ENCODE peak calls at places on chromosomes 5 and 9, in eight cellular contexts. I is OCI-LY7, X is A549, K is thyroid gland, N is SJSA1, A is mucosa of descending colon, H is H9, C is upper lobe of right lung. T is an unnamed sample.
A peak's percentile ranks its signal among the peaks of the same experiment; 100 is the strongest.

GRCh38 chr5:180095545-180095944 is 24.0 kb upstream of the RNF130 start:
- DNase-seq in H (no peak), A (no peak), N (no peak), C (no peak), K (no peak), X (no peak), I (no peak), T (no peak)

GRCh38 chr9:105226055-105226454 is 18.4 kb upstream of the SLC44A1 start:
- DNase-seq in H (no peak), C (no peak), K (no peak), N (no peak), A (no peak), X (no peak), I (no peak), T (no peak)

GRCh38 chr5:33827885-33828284 is 63.9 kb downstream of the ADAMTS12 start:
- DNase-seq in H (no peak), I (no peak), K (no peak), C (no peak), X (peak; percentile 22), N (no peak), A (no peak), T (no peak)

GRCh38 chr9:103037508-103038477 is 42.7 kb downstream of the CYLC2 start:
- DNase-seq in X (no peak), C (no peak), I (no peak), K (no peak), N (no peak), A (no peak), H (peak; percentile 30), T (no peak)

GRCh38 chr5:22892441-22892840 is 39.3 kb upstream of the CDH12 start:
- DNase-seq in X (no peak), H (no peak), C (no peak), A (no peak), K (no peak), I (no peak), N (no peak), T (no peak)

GRCh38 chr9:28082671-28083070 is 509.4 kb upstream of the C9orf72 start:
- DNase-seq in X (no peak), K (no peak), C (no peak), N (no peak), H (no peak), I (no peak), A (no peak), T (no peak)

GRCh38 chr9:72592501-72593403 is 71.3 kb downstream of the TMC1 start:
- DNase-seq in A (no peak), H (peak; percentile 41), I (peak; percentile 52), X (peak; percentile 78), C (no peak), K (no peak), N (peak; percentile 54), T (peak; percentile 69)

GRCh38 chr9:137639303-137640051 is 20.7 kb downstream of the EHMT1 start:
- DNase-seq in X (no peak), A (no peak), H (no peak), N (no peak), I (no peak), K (no peak), C (no peak), T (peak; percentile 57)

GRCh38 chr5:119019431-119020348 is 31.3 kb upstream of the DTWD2 start:
- DNase-seq in H (no peak), I (peak; percentile 54), K (peak; percentile 61), A (no peak), X (no peak), C (no peak), N (no peak), T (no peak)

GRCh38 chr9:108478871-108479332 is 376.9 kb downstream of the ACTL7B start:
- DNase-seq in N (peak; percentile 79), H (no peak), K (no peak), C (no peak), A (no peak), I (no peak), X (peak; percentile 23), T (no peak)

GRCh38 chr9:108080285-108080684 is 590.7 kb upstream of the KLF4 start:
- DNase-seq in K (no peak), N (no peak), X (no peak), A (no peak), I (no peak), C (no peak), H (no peak), T (no peak)

GRCh38 chr5:6832994-6833393 is 119.8 kb downstream of the TENT4A start:
- DNase-seq in K (peak; percentile 57), I (no peak), C (no peak), A (no peak), X (no peak), H (no peak), N (no peak), T (no peak)

GRCh38 chr9:121700165-121700830 is 48.9 kb downstream of the DAB2IP start:
- DNase-seq in H (peak; percentile 71), N (peak; percentile 18), X (peak; percentile 58), K (peak; percentile 86), I (peak; percentile 27), A (peak; percentile 79), C (peak; percentile 90), T (peak; percentile 51)

GRCh38 chr5:14675865-14676300 is 11.4 kb downstream of the OTULIN start:
- DNase-seq in X (no peak), C (no peak), N (no peak), A (no peak), K (no peak), H (no peak), I (peak; percentile 47), T (no peak)

GRCh38 chr5:179243333-179243732 is 101.9 kb downstream of the ADAMTS2 start:
- DNase-seq in C (no peak), N (no peak), H (peak; percentile 4), I (no peak), X (no peak), A (no peak), K (no peak), T (peak; percentile 1)

GRCh38 chr9:133030317-133031129 is at the start of gene GTF3C5:
- DNase-seq in I (peak; percentile 99), K (peak; percentile 94), H (peak; percentile 96), X (peak; percentile 99), N (peak; percentile 98), A (peak; percentile 92), C (peak; percentile 95), T (peak; percentile 100)

GRCh38 chr9:133031130-133031422 is 279 bp downstream of the GTF3C5 start:
- DNase-seq in H (no peak), I (no peak), X (no peak), C (no peak), N (no peak), K (no peak), A (no peak), T (no peak)

GRCh38 chr9:133029994-133030316 is 842 bp upstream of the GTF3C5 start:
- DNase-seq in H (no peak), X (no peak), I (no peak), N (no peak), C (no peak), A (no peak), K (no peak), T (no peak)

GRCh38 chr9:133032171-133032570 is 1.4 kb downstream of the GTF3C5 start:
- DNase-seq in A (no peak), I (no peak), X (no peak), K (no peak), H (no peak), C (no peak), N (no peak), T (no peak)

GRCh38 chr9:133031496-133031911 is 707 bp downstream of the GTF3C5 start:
- DNase-seq in I (no peak), K (no peak), A (no peak), C (no peak), X (peak; percentile 14), H (no peak), N (no peak), T (no peak)
- H3K4me1 ChIP-seq in I (peaks cover 33% of the 10 kb centered on the region), K (peaks cover 20% of the 10 kb centered on the region), A (peaks cover 27% of the 10 kb centered on the region), C (peaks cover 16% of the 10 kb centered on the region), X (peaks cover 17% of the 10 kb centered on the region), H (no peaks in the 10 kb centered on the region), N (peaks cover 19% of the 10 kb centered on the region), T (peaks cover 7% of the 10 kb centered on the region)

GRCh38 chr5:172769598-172770373 is 1.2 kb downstream of the DUSP1 start:
- DNase-seq in I (peak; percentile 28), H (no peak), A (no peak), X (peak; percentile 62), C (no peak), K (peak; percentile 27), N (peak; percentile 70), T (peak; percentile 36)
- H3K4me1 ChIP-seq in I (peaks cover 40% of the 10 kb centered on the region), H (no peaks in the 10 kb centered on the region), A (peaks cover 68% of the 10 kb centered on the region), X (peaks cover 37% of the 10 kb centered on the region), C (peaks cover 40% of the 10 kb centered on the region), K (peaks cover 37% of the 10 kb centered on the region), N (peaks cover 67% of the 10 kb centered on the region), T (peaks cover 13% of the 10 kb centered on the region)

DNA sequence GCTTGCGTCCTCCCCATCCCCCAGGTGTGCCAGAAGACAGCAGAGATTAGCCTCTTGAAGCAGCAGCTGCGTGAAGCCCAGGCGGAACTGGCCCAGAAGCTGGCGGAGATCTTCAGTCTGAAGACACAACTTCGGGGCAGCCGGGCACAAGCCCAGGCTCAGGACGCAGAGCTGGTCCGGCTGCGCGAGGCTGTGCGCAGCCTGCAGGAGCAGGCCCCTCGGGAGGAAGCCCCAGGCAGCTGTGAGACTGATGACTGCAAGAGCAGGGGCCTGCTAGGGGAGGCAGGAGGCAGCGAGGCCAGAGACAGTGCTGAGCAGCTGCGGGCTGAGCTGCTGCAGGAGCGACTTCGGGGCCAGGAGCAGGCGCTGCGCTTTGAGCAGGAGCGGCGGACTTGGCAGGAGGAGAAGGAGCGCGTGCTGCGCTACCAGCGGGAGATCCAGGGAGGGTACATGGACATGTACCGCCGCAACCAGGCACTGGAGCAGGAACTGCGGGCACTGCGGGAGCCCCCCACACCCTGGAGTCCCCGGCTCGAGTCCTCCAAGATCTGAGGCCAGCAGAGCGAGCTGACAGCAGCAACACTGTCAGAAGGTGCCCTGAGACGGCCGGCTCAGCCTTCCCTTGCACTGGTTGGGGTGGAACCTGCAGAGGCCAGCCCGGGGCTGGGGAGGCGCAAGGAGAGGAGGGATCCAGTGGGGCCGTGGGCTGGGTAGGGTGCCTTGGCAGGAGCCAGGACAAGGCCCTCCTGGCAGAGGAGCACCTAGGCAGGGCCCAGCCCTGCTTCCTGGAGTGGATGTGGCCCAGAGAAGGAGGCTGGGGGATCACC is 8.3 kb downstream of the N4BP3 start:
- DNase-seq in C (no peak), I (peak; percentile 78), N (no peak), A (no peak), H (no peak), X (no peak), K (no peak), T (no peak)
- H3K4me1 ChIP-seq in C (peaks cover 3% of the 10 kb centered on the region), I (peaks cover 74% of the 10 kb centered on the region), N (no peaks in the 10 kb centered on the region), A (peaks cover 19% of the 10 kb centered on the region), H (peaks cover 5% of the 10 kb centered on the region), X (no peaks in the 10 kb centered on the region), K (peaks cover 5% of the 10 kb centered on the region), T (no peaks in the 10 kb centered on the region)

GRCh38 chr5:139651863-139652787 is 4.0 kb downstream of the CXXC5 start:
- DNase-seq in A (peak; percentile 84), I (peak; percentile 87), C (peak; percentile 90), X (peak; percentile 64), K (peak; percentile 89), N (peak; percentile 94), H (peak; percentile 81), T (peak; percentile 47)

GRCh38 chr5:139654464-139654863 is 6.3 kb downstream of the CXXC5 start:
- DNase-seq in K (no peak), C (no peak), N (no peak), I (peak; percentile 65), H (no peak), A (no peak), X (no peak), T (no peak)

GRCh38 chr5:139651502-139651862 is 3.3 kb downstream of the CXXC5 start:
- DNase-seq in C (no peak), H (no peak), A (no peak), K (no peak), I (no peak), X (peak; percentile 49), N (no peak), T (no peak)

GRCh38 chr5:139653616-139654015 is 5.5 kb downstream of the CXXC5 start:
- DNase-seq in N (no peak), A (no peak), H (no peak), X (no peak), K (no peak), C (no peak), I (peak; percentile 62), T (no peak)

GRCh38 chr5:139652788-139653241 is 4.7 kb downstream of the CXXC5 start:
- DNase-seq in A (peak; percentile 10), I (peak; percentile 49), X (no peak), N (no peak), H (no peak), C (no peak), K (no peak), T (no peak)
- H3K4me1 ChIP-seq in A (peaks cover 56% of the 10 kb centered on the region), I (peaks cover 72% of the 10 kb centered on the region), X (peaks cover 81% of the 10 kb centered on the region), N (peaks cover 84% of the 10 kb centered on the region), H (peaks cover 34% of the 10 kb centered on the region), C (peaks cover 76% of the 10 kb centered on the region), K (peaks cover 78% of the 10 kb centered on the region), T (peaks cover 27% of the 10 kb centered on the region)

T was measured in small intestine.